ENCODE peak calls at places on chromosomes 7 and 10, in five cellular contexts. H is neural progenitor cell, R is NCI-H774, Z is G401, J is fibroblast of lung. I is an unnamed sample.

GRCh38 chr10:132675031-132675740 is 110.8 kb downstream of the NKX6-2 start:
- DNase-seq in H (peak), R (no peak), Z (no peak), J (no peak), I (no peak)

GRCh38 chr7:112930787-112931186 is 140.6 kb upstream of the TMEM168 start:
- DNase-seq in H (no peak), R (no peak), Z (peak), J (peak), I (no peak)

GRCh38 chr7:81744389-81744788 is 25.5 kb downstream of the HGF start:
- DNase-seq in H (no peak), R (no peak), Z (no peak), J (no peak), I (no peak)

GRCh38 chr7:56007167-56007652 is 42.8 kb downstream of the NIPSNAP2 start:
- DNase-seq in H (no peak), R (no peak), Z (no peak), J (no peak), I (no peak)

GRCh38 chr7:12612622-12613021 is 42.1 kb downstream of the SCIN start:
- DNase-seq in H (no peak), R (no peak), Z (no peak), J (no peak), I (no peak)

GRCh38 chr10:28431139-28431538 is 101.8 kb upstream of the WAC start:
- DNase-seq in H (no peak), R (no peak), Z (no peak), J (no peak), I (no peak)

GRCh38 chr7:1532456-1533254 is 2.2 kb downstream of the MAFK start:
- DNase-seq in H (no peak), R (no peak), Z (peak), J (peak), I (peak)

GRCh38 chr10:48603421-48604038 is 1.3 kb downstream of the ARHGAP22 start:
- DNase-seq in H (no peak), R (no peak), Z (no peak), J (no peak), I (no peak)

GRCh38 chr10:133161486-133162051 is 1.6 kb downstream of the KNDC1 start:
- DNase-seq in H (peak), R (no peak), Z (peak), J (no peak), I (no peak)

GRCh38 chr10:30784896-30785605 is 155.5 kb upstream of the LYZL2 start:
- DNase-seq in H (peak), R (peak), Z (peak), J (peak), I (no peak)

GRCh38 chr10:114281461-114281860 is 42.4 kb downstream of the VWA2 start:
- DNase-seq in H (no peak), R (no peak), Z (no peak), J (no peak), I (no peak)

GRCh38 chr7:129210256-129210988 is 14.4 kb upstream of the AHCYL2 start:
- DNase-seq in H (peak), R (peak), Z (peak), J (peak), I (peak)

I was measured in NCI-H2029 treated with DMSO at 0.1 percent for 48 hours.